ENCODE peak calls at places on chromosomes 11 and 22, in four cellular contexts. One of them, this sample, is unnamed.

GRCh38 chr22:48665286-48666010 is 1162.2 kb downstream of the BRD1 start:
- DNase-seq in CD4-positive, alpha-beta T cell: no peak
- DNase-seq in kidney: no peak
- DNase-seq in GM13977: no peak
- DNase-seq in this sample: no peak

GRCh38 chr11:87300640-87301381 is 263.1 kb downstream of the TMEM135 start:
- DNase-seq in kidney: no peak
- DNase-seq in GM13977: no peak
- DNase-seq in CD4-positive, alpha-beta T cell: no peak
- DNase-seq in this sample: no peak

GRCh38 chr22:32991353-32992115 is 66.6 kb downstream of the SYN3 start:
- DNase-seq in kidney: no peak
- DNase-seq in GM13977: no peak
- DNase-seq in CD4-positive, alpha-beta T cell: no peak
- DNase-seq in this sample: no peak

GRCh38 chr22:35517769-35518530 is 22.7 kb upstream of the RASD2 start:
- DNase-seq in GM13977: no peak
- DNase-seq in CD4-positive, alpha-beta T cell: no peak
- DNase-seq in kidney: no peak
- DNase-seq in this sample: no peak

GRCh38 chr11:2761131-2762030 is 61.6 kb upstream of the KCNQ1OT1 start:
- DNase-seq in CD4-positive, alpha-beta T cell: no peak
- DNase-seq in GM13977: no peak
- DNase-seq in kidney: peak; percentile 72
- DNase-seq in this sample: peak; percentile 91

GRCh38 chr11:15158351-15159015 is 43.8 kb downstream of the INSC start:
- DNase-seq in kidney: no peak
- DNase-seq in GM13977: no peak
- DNase-seq in CD4-positive, alpha-beta T cell: no peak
- DNase-seq in this sample: no peak

GRCh38 chr11:29153078-29153477 is 863.8 kb downstream of the KCNA4 start:
- DNase-seq in GM13977: no peak
- DNase-seq in CD4-positive, alpha-beta T cell: no peak
- DNase-seq in kidney: no peak
- DNase-seq in this sample: no peak

GRCh38 chr11:86740628-86741488 is 59.5 kb upstream of the PRSS23 start:
- DNase-seq in CD4-positive, alpha-beta T cell: no peak
- DNase-seq in GM13977: no peak
- DNase-seq in kidney: no peak
- DNase-seq in this sample: no peak

GRCh38 chr11:67354314-67355022 is 1.1 kb upstream of the POLD4 start:
- DNase-seq in kidney: peak; percentile 90
- DNase-seq in GM13977: peak; percentile 38
- DNase-seq in CD4-positive, alpha-beta T cell: no peak
- DNase-seq in this sample: no peak

GRCh38 chr11:31419669-31420068 is 50.0 kb downstream of the DNAJC24 start:
- DNase-seq in CD4-positive, alpha-beta T cell: no peak
- DNase-seq in GM13977: no peak
- DNase-seq in kidney: no peak
- DNase-seq in this sample: no peak

GRCh38 chr11:102410382-102410784 is 42.2 kb downstream of the TMEM123 start:
- DNase-seq in GM13977: no peak
- DNase-seq in CD4-positive, alpha-beta T cell: no peak
- DNase-seq in kidney: no peak
- DNase-seq in this sample: no peak

GRCh38 chr11:60634151-60634550 is 65.3 kb upstream of the MS4A8 start:
- DNase-seq in CD4-positive, alpha-beta T cell: no peak
- DNase-seq in GM13977: peak; percentile 42
- DNase-seq in kidney: no peak
- DNase-seq in this sample: no peak

GRCh38 chr11:86106916-86107315 is 38.0 kb upstream of the PICALM start:
- DNase-seq in CD4-positive, alpha-beta T cell: no peak
- DNase-seq in GM13977: no peak
- DNase-seq in kidney: no peak
- DNase-seq in this sample: no peak

GRCh38 chr11:13043912-13044628 is 35.0 kb downstream of the RASSF10 start:
- DNase-seq in GM13977: no peak
- DNase-seq in CD4-positive, alpha-beta T cell: no peak
- DNase-seq in kidney: no peak
- DNase-seq in this sample: no peak

GRCh38 chr11:8355418-8355742 is 91.7 kb upstream of the LMO1 start:
- DNase-seq in CD4-positive, alpha-beta T cell: no peak
- DNase-seq in GM13977: no peak
- DNase-seq in kidney: peak; percentile 54
- DNase-seq in this sample: peak; percentile 51

GRCh38 chr22:49948573-49948957 is 12.0 kb upstream of the PIM3 start:
- DNase-seq in CD4-positive, alpha-beta T cell: no peak
- DNase-seq in kidney: no peak
- DNase-seq in GM13977: no peak
- DNase-seq in this sample: no peak

GRCh38 chr11:34840736-34841386 is 75.3 kb downstream of the APIP start:
- DNase-seq in CD4-positive, alpha-beta T cell: no peak
- DNase-seq in GM13977: peak; percentile 39
- DNase-seq in kidney: no peak
- DNase-seq in this sample: no peak
- TF ChIP-seq CTCF in CD4-positive, alpha-beta T cell: peak; percentile 57
- TF ChIP-seq CTCF in GM13977: peak; percentile 78
- TF ChIP-seq CTCF in kidney: peak; percentile 10
- TF ChIP-seq CTCF in this sample: peak; percentile 60

GRCh38 chr11:68825603-68826002 is 16.1 kb downstream of the CPT1A start:
- DNase-seq in CD4-positive, alpha-beta T cell: peak; percentile 41
- DNase-seq in GM13977: no peak
- DNase-seq in kidney: peak; percentile 83
- DNase-seq in this sample: no peak

GRCh38 chr11:68826726-68827125 is 15.0 kb downstream of the CPT1A start:
- DNase-seq in CD4-positive, alpha-beta T cell: no peak
- DNase-seq in kidney: no peak
- DNase-seq in GM13977: no peak
- DNase-seq in this sample: no peak

GRCh38 chr11:68828957-68829356 is 12.8 kb downstream of the CPT1A start:
- DNase-seq in CD4-positive, alpha-beta T cell: no peak
- DNase-seq in GM13977: no peak
- DNase-seq in kidney: no peak
- DNase-seq in this sample: no peak

GRCh38 chr11:68828155-68828931 is 13.4 kb downstream of the CPT1A start:
- DNase-seq in CD4-positive, alpha-beta T cell: no peak
- DNase-seq in GM13977: no peak
- DNase-seq in kidney: no peak
- DNase-seq in this sample: no peak

DNA sequence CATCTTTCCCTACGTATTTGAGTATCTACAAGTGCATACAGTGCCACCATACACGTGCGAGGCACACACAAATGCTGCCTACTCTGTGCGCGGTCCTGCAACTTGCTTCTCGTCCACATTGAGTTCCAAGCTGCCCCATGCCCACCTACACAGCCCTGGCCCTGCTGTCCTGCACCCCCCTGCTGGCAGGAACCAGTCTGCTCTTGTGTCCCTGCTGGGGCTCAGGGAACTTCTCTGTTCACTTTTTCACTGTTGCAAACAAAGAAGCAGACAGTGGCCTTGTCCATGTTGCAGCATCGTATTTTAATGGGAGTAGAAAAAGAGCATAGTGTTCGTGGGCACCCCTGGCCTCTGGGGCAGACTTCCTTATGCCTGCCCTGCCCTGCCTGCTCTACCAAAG is 14.0 kb downstream of the CPT1A start:
- DNase-seq in kidney: no peak
- DNase-seq in CD4-positive, alpha-beta T cell: no peak
- DNase-seq in GM13977: no peak
- DNase-seq in this sample: no peak
- TF ChIP-seq CTCF in kidney: no peak
- TF ChIP-seq CTCF in CD4-positive, alpha-beta T cell: no peak
- TF ChIP-seq CTCF in GM13977: no peak
- TF ChIP-seq CTCF in this sample: no peak

GRCh38 chr11:119694334-119694733 is 34.7 kb downstream of the NECTIN1 start:
- DNase-seq in GM13977: peak; percentile 67
- DNase-seq in kidney: no peak
- DNase-seq in CD4-positive, alpha-beta T cell: no peak
- DNase-seq in this sample: no peak
- TF ChIP-seq CTCF in GM13977: peak; percentile 40
- TF ChIP-seq CTCF in kidney: no peak
- TF ChIP-seq CTCF in CD4-positive, alpha-beta T cell: no peak
- TF ChIP-seq CTCF in this sample: no peak

GRCh38 chr22:17562906-17563870 is at the start of gene SLC25A18:
- DNase-seq in CD4-positive, alpha-beta T cell: no peak
- DNase-seq in GM13977: no peak
- DNase-seq in kidney: peak; percentile 78
- DNase-seq in this sample: no peak
- TF ChIP-seq CTCF in CD4-positive, alpha-beta T cell: no peak
- TF ChIP-seq CTCF in GM13977: no peak
- TF ChIP-seq CTCF in kidney: no peak
- TF ChIP-seq CTCF in this sample: peak; percentile 15

GRCh38 chr11:57386178-57386945 is 4.1 kb downstream of the PRG2 start:
- DNase-seq in GM13977: no peak
- DNase-seq in kidney: no peak
- DNase-seq in CD4-positive, alpha-beta T cell: no peak
- DNase-seq in this sample: no peak

GRCh38 chr11:57391111-57391510 is 661 bp upstream of the PRG2 start:
- DNase-seq in kidney: no peak
- DNase-seq in GM13977: no peak
- DNase-seq in CD4-positive, alpha-beta T cell: no peak
- DNase-seq in this sample: no peak

GRCh38 chr11:57390535-57390934 is at the start of gene PRG2:
- DNase-seq in kidney: no peak
- DNase-seq in GM13977: no peak
- DNase-seq in CD4-positive, alpha-beta T cell: no peak
- DNase-seq in this sample: no peak

GRCh38 chr11:57391546-57391945 is 1.1 kb upstream of the PRG2 start:
- DNase-seq in kidney: no peak
- DNase-seq in CD4-positive, alpha-beta T cell: no peak
- DNase-seq in GM13977: no peak
- DNase-seq in this sample: no peak

GRCh38 chr11:57387284-57388030 is 3.0 kb downstream of the PRG2 start:
- DNase-seq in kidney: no peak
- DNase-seq in CD4-positive, alpha-beta T cell: no peak
- DNase-seq in GM13977: no peak
- DNase-seq in this sample: no peak
- TF ChIP-seq CTCF in kidney: peak; percentile 13
- TF ChIP-seq CTCF in CD4-positive, alpha-beta T cell: no peak
- TF ChIP-seq CTCF in GM13977: no peak
- TF ChIP-seq CTCF in this sample: no peak

DNA sequence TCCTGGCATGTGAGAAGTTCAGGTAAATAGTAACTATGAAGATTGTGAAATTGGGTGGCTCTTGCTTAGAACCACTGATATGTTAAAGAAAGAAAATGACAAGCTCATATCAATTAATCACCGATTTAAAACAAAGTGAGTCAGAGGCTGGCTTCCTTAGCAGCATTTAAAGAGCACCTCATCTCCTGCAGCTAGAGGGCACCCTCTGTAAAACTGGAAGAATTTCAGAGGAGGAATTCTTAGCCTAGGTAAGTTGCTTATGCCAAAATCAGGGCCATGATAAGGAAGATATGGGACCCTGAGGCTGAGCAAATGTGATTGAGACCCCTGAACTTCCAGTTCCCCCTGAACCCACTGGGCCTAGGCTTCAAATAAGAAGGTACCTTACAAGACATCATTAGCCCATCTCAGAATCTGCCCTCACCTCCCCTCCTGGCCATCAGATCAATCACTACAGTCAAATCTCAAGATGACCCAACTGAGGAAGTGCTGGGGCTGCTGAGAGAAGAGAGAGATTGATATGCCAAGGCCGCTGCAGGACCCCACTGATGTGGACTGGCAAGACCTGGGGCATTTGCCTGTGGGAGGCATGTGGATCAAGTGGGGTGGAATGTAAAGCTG is 8.6 kb upstream of the CD3E start:
- DNase-seq in CD4-positive, alpha-beta T cell: peak; percentile 47
- DNase-seq in GM13977: peak; percentile 25
- DNase-seq in kidney: no peak
- DNase-seq in this sample: no peak
- TF ChIP-seq CTCF in CD4-positive, alpha-beta T cell: peak; percentile 76
- TF ChIP-seq CTCF in GM13977: peak; percentile 70
- TF ChIP-seq CTCF in kidney: peak; percentile 37
- TF ChIP-seq CTCF in this sample: peak; percentile 62

GRCh38 chr22:45831394-45831793 is 145.6 kb downstream of the WNT7B start:
- DNase-seq in GM13977: no peak
- DNase-seq in kidney: no peak
- DNase-seq in CD4-positive, alpha-beta T cell: no peak
- DNase-seq in this sample: no peak
- TF ChIP-seq CTCF in GM13977: peak; percentile 35
- TF ChIP-seq CTCF in kidney: no peak
- TF ChIP-seq CTCF in CD4-positive, alpha-beta T cell: no peak
- TF ChIP-seq CTCF in this sample: peak; percentile 77